ENCODE peak calls at places on chromosomes 6 and 20, in eight cellular contexts. V is uterus; Y is CD8-positive, alpha-beta T cell; G is PC-3; A is ascending aorta; N is Peyer's patch; T is GM23248; Q is heart left ventricle. S is an unnamed sample. For H3K9me3, the result is how much of the 10 kb centered on the place peaks cover.

GRCh38 chr20:62936996-62937352 is 973 bp upstream of the GID8 start:
- DNase-seq in Q (no peak), G (peak), Y (no peak), T (peak), N (no peak), V (no peak), A (no peak), S (no peak)

GRCh38 chr6:143579703-143580102 is 68.2 kb upstream of the FUCA2 start:
- DNase-seq in Y (no peak), G (peak), N (no peak), T (peak), A (peak), V (peak), Q (no peak), S (no peak)

GRCh38 chr6:139496654-139497343 is 122.4 kb upstream of the CITED2 start:
- DNase-seq in G (no peak), N (no peak), T (no peak), A (no peak), Y (no peak), V (no peak), Q (no peak), S (no peak)

GRCh38 chr6:85456782-85457181 is 6.9 kb downstream of the NT5E start:
- DNase-seq in Y (no peak), G (no peak), Q (no peak), V (no peak), N (no peak), A (no peak), T (no peak), S (no peak)

GRCh38 chr20:64142546-64142945 is 21.7 kb upstream of the MYT1 start:
- DNase-seq in Q (no peak), N (no peak), T (no peak), A (peak), V (no peak), G (peak), Y (no peak), S (peak)

GRCh38 chr20:41889871-41890224 is 271.7 kb upstream of the CHD6 start:
- DNase-seq in N (no peak), Y (no peak), V (no peak), G (no peak), A (no peak), T (peak), Q (no peak), S (no peak)

GRCh38 chr6:72783667-72784066 is 161.8 kb downstream of the KCNQ5 start:
- DNase-seq in N (no peak), G (peak), V (no peak), Q (no peak), A (no peak), T (peak), Y (no peak), S (no peak)

GRCh38 chr6:107658920-107659879 is 164.9 kb downstream of the SCML4 start:
- DNase-seq in Y (no peak), G (peak), A (no peak), N (no peak), Q (no peak), T (no peak), V (no peak), S (no peak)

GRCh38 chr6:159762681-159763293 is 942 bp downstream of the ACAT2 start:
- DNase-seq in G (no peak), T (peak), N (peak), A (no peak), Q (no peak), Y (peak), V (no peak), S (no peak)

GRCh38 chr6:36595168-36595818 is 1.1 kb downstream of the SRSF3 start:
- DNase-seq in N (peak), T (peak), Y (no peak), V (peak), A (peak), Q (peak), G (peak), S (peak)

GRCh38 chr20:21564127-21564773 is 50.4 kb upstream of the NKX2-2 start:
- DNase-seq in Q (no peak), Y (no peak), V (no peak), G (no peak), N (no peak), A (no peak), T (no peak), S (no peak)

GRCh38 chr6:6390849-6391602 is 70.6 kb upstream of the F13A1 start:
- DNase-seq in Y (no peak), N (no peak), Q (no peak), V (no peak), T (no peak), A (no peak), G (no peak), S (no peak)

GRCh38 chr6:89956182-89956581 is 61.9 kb downstream of the GJA10 start:
- DNase-seq in V (no peak), A (no peak), N (no peak), T (no peak), Y (no peak), Q (no peak), G (no peak), S (no peak)

GRCh38 chr20:35311409-35311808 is 19.2 kb upstream of the FAM83C start:
- DNase-seq in Y (no peak), Q (no peak), N (no peak), A (no peak), T (peak), G (peak), V (no peak), S (no peak)

GRCh38 chr6:84687487-84687886 is 76.9 kb downstream of the TBX18 start:
- DNase-seq in Q (no peak), N (no peak), Y (no peak), A (no peak), G (no peak), V (no peak), T (peak), S (no peak)

GRCh38 chr6:72348926-72349325 is 272.9 kb upstream of the KCNQ5 start:
- DNase-seq in N (no peak), Y (no peak), G (peak), A (no peak), Q (no peak), V (no peak), T (peak), S (no peak)

GRCh38 chr6:112139052-112139451 is 51.7 kb downstream of the FAM229B start:
- DNase-seq in N (no peak), Y (no peak), V (no peak), G (no peak), Q (no peak), A (no peak), T (no peak), S (no peak)

GRCh38 chr6:35194390-35194789 is 19.4 kb upstream of the SCUBE3 start:
- DNase-seq in T (no peak), N (no peak), Y (no peak), V (no peak), Q (no peak), G (peak), A (no peak), S (no peak)

GRCh38 chr6:157265186-157265585 is 58.1 kb downstream of the TMEM242 start:
- DNase-seq in N (no peak), V (no peak), T (no peak), Y (no peak), A (no peak), Q (no peak), G (no peak), S (no peak)

GRCh38 chr6:49949062-49949461 is 14.9 kb downstream of the DEFB114 start:
- DNase-seq in Y (no peak), G (no peak), A (no peak), T (no peak), Q (no peak), N (no peak), V (no peak), S (no peak)

GRCh38 chr20:58075565-58075964 is 152.9 kb downstream of the ANKRD60 start:
- DNase-seq in A (no peak), V (no peak), G (no peak), Q (no peak), T (no peak), N (no peak), Y (no peak), S (no peak)

GRCh38 chr6:112014483-112014882 is 39.4 kb upstream of the CCN6 start:
- DNase-seq in T (peak), V (no peak), Q (no peak), A (no peak), G (peak), Y (no peak), N (no peak), S (no peak)

GRCh38 chr6:20978176-20978614 is 443.9 kb downstream of the CDKAL1 start:
- DNase-seq in V (no peak), A (no peak), T (peak), N (no peak), G (no peak), Y (no peak), Q (no peak), S (no peak)

GRCh38 chr6:89315199-89315598 is at the start of gene GABRR2:
- DNase-seq in V (no peak), Q (no peak), Y (no peak), N (no peak), T (no peak), A (no peak), G (no peak), S (no peak)

GRCh38 chr20:51536116-51537069 is 6.1 kb downstream of the NFATC2 start:
- DNase-seq in T (no peak), V (no peak), Q (no peak), G (no peak), A (peak), N (no peak), Y (no peak), S (no peak)

GRCh38 chr6:55632953-55633352 is 54.0 kb upstream of the HMGCLL1 start:
- DNase-seq in N (no peak), Y (no peak), T (no peak), G (peak), Q (no peak), V (no peak), A (no peak), S (no peak)

GRCh38 chr6:142300758-142301251 is 1.0 kb upstream of the ADGRG6 start:
- DNase-seq in T (peak), N (no peak), G (peak), A (no peak), V (no peak), Y (no peak), Q (no peak), S (no peak)

GRCh38 chr20:46139243-46139889 is 21.3 kb downstream of the CD40 start:
- DNase-seq in Q (no peak), Y (no peak), V (no peak), A (no peak), G (no peak), N (no peak), T (no peak), S (no peak)

GRCh38 chr6:141969201-141969600 is 163.5 kb upstream of the GJE1 start:
- DNase-seq in G (no peak), A (no peak), T (no peak), V (no peak), Q (no peak), Y (no peak), N (no peak), S (no peak)

GRCh38 chr6:114712129-114712662 is 369.4 kb upstream of the HS3ST5 start:
- DNase-seq in G (no peak), A (no peak), N (no peak), T (no peak), V (no peak), Y (no peak), Q (no peak), S (no peak)

GRCh38 chr6:33664506-33665057 is 43.5 kb downstream of the ITPR3 start:
- DNase-seq in Q (no peak), G (no peak), N (no peak), V (no peak), T (no peak), A (no peak), Y (no peak), S (no peak)

GRCh38 chr6:159788276-159788675 is 1.1 kb downstream of the TCP1 start:
- DNase-seq in G (no peak), V (no peak), T (peak), Y (peak), Q (no peak), A (no peak), N (no peak), S (peak)

GRCh38 chr6:157403684-157404051 is 22.7 kb downstream of the ZDHHC14 start:
- DNase-seq in Q (no peak), T (no peak), Y (no peak), V (no peak), G (no peak), N (no peak), A (no peak), S (no peak)

GRCh38 chr6:24757610-24758009 is 17.1 kb upstream of the GMNN start:
- DNase-seq in V (no peak), A (no peak), Q (no peak), G (no peak), N (no peak), T (no peak), Y (no peak), S (no peak)

GRCh38 chr6:24755284-24755683 is 19.5 kb upstream of the GMNN start:
- DNase-seq in Y (no peak), N (no peak), G (no peak), Q (no peak), T (no peak), A (no peak), V (no peak), S (no peak)

GRCh38 chr6:24752917-24753486 is 21.7 kb upstream of the GMNN start:
- DNase-seq in G (no peak), N (no peak), V (no peak), T (no peak), Q (no peak), Y (no peak), A (no peak), S (no peak)

GRCh38 chr6:24752503-24752902 is 22.2 kb upstream of the GMNN start:
- DNase-seq in G (no peak), V (no peak), A (no peak), Y (no peak), N (no peak), Q (no peak), T (no peak), S (no peak)

GRCh38 chr6:24753545-24753944 is 21.2 kb upstream of the GMNN start:
- DNase-seq in Y (no peak), Q (no peak), N (no peak), T (no peak), A (no peak), G (no peak), V (no peak), S (no peak)
- H3K4me3 ChIP-seq in Y (no peak), Q (no peak), N (no peak), T (no peak), A (no peak), G (no peak), V (no peak), S (no peak)

GRCh38 chr6:12603711-12604049 is 112.9 kb upstream of the PHACTR1 start:
- DNase-seq in N (no peak), Y (no peak), G (no peak), Q (no peak), V (no peak), A (no peak), T (no peak), S (no peak)
- H3K9me3 ChIP-seq in N (under half), Y (under half), G (under half), Q (under half), V (under half), A (under half), T (under half), S (under half)

DNA sequence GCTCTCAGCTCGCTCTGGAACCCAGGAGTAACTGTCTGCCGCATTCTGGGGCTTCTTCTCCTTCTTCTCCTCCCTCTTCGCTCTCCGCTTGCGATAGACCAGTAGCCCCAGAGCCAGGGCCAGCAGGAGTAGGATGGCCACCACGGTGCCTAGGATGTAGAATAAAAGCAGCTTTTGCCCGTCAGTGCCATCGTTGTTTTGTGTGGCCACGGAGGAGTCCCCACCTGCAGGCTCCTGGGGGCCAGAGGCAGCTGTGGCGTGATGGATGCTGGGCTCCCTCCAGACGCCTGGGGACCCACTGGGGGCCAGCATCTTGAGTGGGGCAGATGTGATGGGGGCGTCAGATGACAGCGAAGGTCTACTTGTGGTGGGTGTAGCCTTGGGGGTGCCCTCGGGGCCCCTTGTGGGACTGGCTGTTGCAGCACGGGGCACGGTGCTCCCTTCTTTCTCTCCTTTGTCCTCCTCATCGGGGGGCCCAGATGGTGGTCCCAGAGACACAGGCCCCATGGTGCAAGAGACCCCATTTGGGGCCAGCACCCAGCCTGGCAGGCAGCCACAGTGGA is 1.8 kb downstream of the CD93 start:
- DNase-seq in T (no peak), A (no peak), G (no peak), Q (no peak), N (no peak), Y (no peak), V (no peak), S (no peak)
- H3K4me3 ChIP-seq in T (no peak), A (peak), G (no peak), Q (peak), N (no peak), Y (no peak), V (peak), S (peak)

GRCh38 chr20:31897541-31897940 is 27.1 kb downstream of the TTLL9 start:
- DNase-seq in Y (no peak), V (no peak), N (no peak), T (no peak), A (no peak), G (no peak), Q (no peak), S (no peak)
- H3K9me3 ChIP-seq in Y (under half), V (under half), N (under half), T (under half), A (under half), G (under half), Q (under half), S (under half)

GRCh38 chr6:75791881-75792280 is 42.8 kb downstream of the MYO6 start:
- DNase-seq in G (peak), Q (no peak), V (no peak), A (no peak), Y (no peak), N (no peak), T (peak), S (no peak)
- H3K4me3 ChIP-seq in G (no peak), Q (no peak), V (no peak), A (no peak), Y (no peak), N (no peak), T (no peak), S (no peak)

GRCh38 chr6:170296423-170296745 is 5.5 kb upstream of the DLL1 start:
- DNase-seq in Y (no peak), G (no peak), T (no peak), N (no peak), Q (no peak), A (peak), V (no peak), S (no peak)

GRCh38 chr6:170297577-170298330 is 6.9 kb upstream of the DLL1 start:
- DNase-seq in V (no peak), Q (no peak), G (no peak), N (no peak), Y (no peak), A (peak), T (no peak), S (no peak)

GRCh38 chr6:170295519-170296422 is 4.9 kb upstream of the DLL1 start:
- DNase-seq in A (peak), Y (no peak), T (peak), N (peak), V (no peak), G (peak), Q (no peak), S (peak)

GRCh38 chr6:170298688-170299087 is 7.8 kb upstream of the DLL1 start:
- DNase-seq in G (peak), Y (no peak), V (no peak), T (no peak), N (no peak), A (peak), Q (no peak), S (no peak)

GRCh38 chr6:170296746-170297576 is 6.1 kb upstream of the DLL1 start:
- DNase-seq in T (no peak), A (peak), V (no peak), Y (no peak), Q (no peak), G (no peak), N (no peak), S (no peak)
- H3K9me3 ChIP-seq in T (under half), A (under half), V (under half), Y (under half), Q (under half), G (under half), N (under half), S (under half)

GRCh38 chr20:2692036-2692885 is at the start of gene EBF4:
- DNase-seq in Q (peak), N (no peak), G (no peak), V (peak), Y (peak), A (peak), T (peak), S (peak)
- H3K4me3 ChIP-seq in Q (peak), N (peak), G (peak), V (peak), Y (peak), A (peak), T (peak), S (peak)